ENCODE peak calls at places on chromosome 9, in four cellular contexts. One of them, this sample, is unnamed.

GRCh38 chr9:6502399-6502798 is 89.4 kb downstream of the UHRF2 start:
- DNase-seq in CD4-positive, alpha-beta memory T cell: no peak
- DNase-seq in Panc1: peak
- DNase-seq in NK-92 treated with Interleukin-12 subunit alpha and Interleukin-12 subunit beta, amount 100 ng/mL, for 24 hours: no peak
- DNase-seq in this sample: no peak

GRCh38 chr9:127136081-127136879 is 13.8 kb upstream of the ANGPTL2 start:
- DNase-seq in CD4-positive, alpha-beta memory T cell: no peak
- DNase-seq in Panc1: no peak
- DNase-seq in NK-92 treated with Interleukin-12 subunit alpha and Interleukin-12 subunit beta, amount 100 ng/mL, for 24 hours: no peak
- DNase-seq in this sample: no peak

GRCh38 chr9:137490532-137491186 is 31.5 kb upstream of the NSMF start:
- DNase-seq in CD4-positive, alpha-beta memory T cell: no peak
- DNase-seq in Panc1: no peak
- DNase-seq in NK-92 treated with Interleukin-12 subunit alpha and Interleukin-12 subunit beta, amount 100 ng/mL, for 24 hours: no peak
- DNase-seq in this sample: no peak

GRCh38 chr9:93650448-93650847 is 74.1 kb downstream of the PHF2 start:
- DNase-seq in CD4-positive, alpha-beta memory T cell: no peak
- DNase-seq in Panc1: no peak
- DNase-seq in NK-92 treated with Interleukin-12 subunit alpha and Interleukin-12 subunit beta, amount 100 ng/mL, for 24 hours: no peak
- DNase-seq in this sample: no peak

GRCh38 chr9:127518091-127518856 is 67.0 kb downstream of the LRSAM1 start:
- DNase-seq in CD4-positive, alpha-beta memory T cell: no peak
- DNase-seq in Panc1: no peak
- DNase-seq in NK-92 treated with Interleukin-12 subunit alpha and Interleukin-12 subunit beta, amount 100 ng/mL, for 24 hours: no peak
- DNase-seq in this sample: no peak

GRCh38 chr9:16679327-16679821 is 191.1 kb downstream of the BNC2 start:
- DNase-seq in CD4-positive, alpha-beta memory T cell: no peak
- DNase-seq in Panc1: no peak
- DNase-seq in NK-92 treated with Interleukin-12 subunit alpha and Interleukin-12 subunit beta, amount 100 ng/mL, for 24 hours: no peak
- DNase-seq in this sample: no peak

GRCh38 chr9:6999788-7000187 is 242.0 kb downstream of the KDM4C start:
- DNase-seq in CD4-positive, alpha-beta memory T cell: no peak
- DNase-seq in Panc1: no peak
- DNase-seq in NK-92 treated with Interleukin-12 subunit alpha and Interleukin-12 subunit beta, amount 100 ng/mL, for 24 hours: no peak
- DNase-seq in this sample: no peak

GRCh38 chr9:16869961-16870605 is 387 bp downstream of the BNC2 start:
- DNase-seq in CD4-positive, alpha-beta memory T cell: no peak
- DNase-seq in Panc1: no peak
- DNase-seq in NK-92 treated with Interleukin-12 subunit alpha and Interleukin-12 subunit beta, amount 100 ng/mL, for 24 hours: no peak
- DNase-seq in this sample: no peak

GRCh38 chr9:127065592-127065991 is 56.8 kb downstream of the ANGPTL2 start:
- DNase-seq in CD4-positive, alpha-beta memory T cell: no peak
- DNase-seq in Panc1: no peak
- DNase-seq in NK-92 treated with Interleukin-12 subunit alpha and Interleukin-12 subunit beta, amount 100 ng/mL, for 24 hours: no peak
- DNase-seq in this sample: no peak

GRCh38 chr9:134477342-134477925 is 151.2 kb downstream of the RXRA start:
- DNase-seq in CD4-positive, alpha-beta memory T cell: no peak
- DNase-seq in Panc1: no peak
- DNase-seq in NK-92 treated with Interleukin-12 subunit alpha and Interleukin-12 subunit beta, amount 100 ng/mL, for 24 hours: no peak
- DNase-seq in this sample: no peak

GRCh38 chr9:116641292-116642059 is 45.6 kb upstream of the TRIM32 start:
- DNase-seq in CD4-positive, alpha-beta memory T cell: no peak
- DNase-seq in Panc1: no peak
- DNase-seq in NK-92 treated with Interleukin-12 subunit alpha and Interleukin-12 subunit beta, amount 100 ng/mL, for 24 hours: no peak
- DNase-seq in this sample: no peak

GRCh38 chr9:93633492-93634221 is 57.3 kb downstream of the PHF2 start:
- DNase-seq in CD4-positive, alpha-beta memory T cell: no peak
- DNase-seq in Panc1: no peak
- DNase-seq in NK-92 treated with Interleukin-12 subunit alpha and Interleukin-12 subunit beta, amount 100 ng/mL, for 24 hours: no peak
- DNase-seq in this sample: no peak

GRCh38 chr9:99903393-99903792 is 3.1 kb upstream of the STX17 start:
- DNase-seq in CD4-positive, alpha-beta memory T cell: no peak
- DNase-seq in Panc1: no peak
- DNase-seq in NK-92 treated with Interleukin-12 subunit alpha and Interleukin-12 subunit beta, amount 100 ng/mL, for 24 hours: no peak
- DNase-seq in this sample: no peak

GRCh38 chr9:135821733-135822382 is 85.5 kb downstream of the CAMSAP1 start:
- DNase-seq in CD4-positive, alpha-beta memory T cell: no peak
- DNase-seq in Panc1: no peak
- DNase-seq in NK-92 treated with Interleukin-12 subunit alpha and Interleukin-12 subunit beta, amount 100 ng/mL, for 24 hours: no peak
- DNase-seq in this sample: no peak

GRCh38 chr9:121281614-121282291 is 13.8 kb downstream of the GSN start:
- DNase-seq in CD4-positive, alpha-beta memory T cell: no peak
- DNase-seq in Panc1: peak
- DNase-seq in NK-92 treated with Interleukin-12 subunit alpha and Interleukin-12 subunit beta, amount 100 ng/mL, for 24 hours: no peak
- DNase-seq in this sample: peak

GRCh38 chr9:135903358-135903656 is 4.0 kb downstream of the CAMSAP1 start:
- DNase-seq in CD4-positive, alpha-beta memory T cell: no peak
- DNase-seq in Panc1: no peak
- DNase-seq in NK-92 treated with Interleukin-12 subunit alpha and Interleukin-12 subunit beta, amount 100 ng/mL, for 24 hours: no peak
- DNase-seq in this sample: no peak

GRCh38 chr9:72509053-72509452 is 12.4 kb upstream of the TMC1 start:
- DNase-seq in CD4-positive, alpha-beta memory T cell: no peak
- DNase-seq in Panc1: no peak
- DNase-seq in NK-92 treated with Interleukin-12 subunit alpha and Interleukin-12 subunit beta, amount 100 ng/mL, for 24 hours: no peak
- DNase-seq in this sample: no peak

GRCh38 chr9:110875275-110875674 is 163.0 kb downstream of the LPAR1 start:
- DNase-seq in CD4-positive, alpha-beta memory T cell: no peak
- DNase-seq in Panc1: no peak
- DNase-seq in NK-92 treated with Interleukin-12 subunit alpha and Interleukin-12 subunit beta, amount 100 ng/mL, for 24 hours: no peak
- DNase-seq in this sample: peak

GRCh38 chr9:123924727-123925126 is 5.2 kb downstream of the DENND1A start:
- DNase-seq in CD4-positive, alpha-beta memory T cell: no peak
- DNase-seq in Panc1: no peak
- DNase-seq in NK-92 treated with Interleukin-12 subunit alpha and Interleukin-12 subunit beta, amount 100 ng/mL, for 24 hours: no peak
- DNase-seq in this sample: no peak

GRCh38 chr9:113523421-113524141 is 60.1 kb downstream of the RGS3 start:
- DNase-seq in CD4-positive, alpha-beta memory T cell: peak
- DNase-seq in Panc1: no peak
- DNase-seq in NK-92 treated with Interleukin-12 subunit alpha and Interleukin-12 subunit beta, amount 100 ng/mL, for 24 hours: peak
- DNase-seq in this sample: peak

GRCh38 chr9:106534800-106535199 is 328.2 kb upstream of the ZNF462 start:
- DNase-seq in CD4-positive, alpha-beta memory T cell: no peak
- DNase-seq in Panc1: no peak
- DNase-seq in NK-92 treated with Interleukin-12 subunit alpha and Interleukin-12 subunit beta, amount 100 ng/mL, for 24 hours: no peak
- DNase-seq in this sample: no peak

GRCh38 chr9:112093875-112094227 is 81.2 kb downstream of the SUSD1 start:
- DNase-seq in CD4-positive, alpha-beta memory T cell: peak
- DNase-seq in Panc1: no peak
- DNase-seq in NK-92 treated with Interleukin-12 subunit alpha and Interleukin-12 subunit beta, amount 100 ng/mL, for 24 hours: no peak
- DNase-seq in this sample: no peak

GRCh38 chr9:83012160-83012559 is 50.8 kb downstream of the RASEF start:
- DNase-seq in CD4-positive, alpha-beta memory T cell: no peak
- DNase-seq in Panc1: no peak
- DNase-seq in NK-92 treated with Interleukin-12 subunit alpha and Interleukin-12 subunit beta, amount 100 ng/mL, for 24 hours: no peak
- DNase-seq in this sample: no peak

GRCh38 chr9:110578896-110579752 is at the start of gene SVEP1:
- DNase-seq in CD4-positive, alpha-beta memory T cell: no peak
- DNase-seq in Panc1: no peak
- DNase-seq in NK-92 treated with Interleukin-12 subunit alpha and Interleukin-12 subunit beta, amount 100 ng/mL, for 24 hours: no peak
- DNase-seq in this sample: peak

GRCh38 chr9:19379697-19380046 is 364 bp downstream of the RPS6 start:
- DNase-seq in CD4-positive, alpha-beta memory T cell: no peak
- DNase-seq in Panc1: no peak
- DNase-seq in NK-92 treated with Interleukin-12 subunit alpha and Interleukin-12 subunit beta, amount 100 ng/mL, for 24 hours: no peak
- DNase-seq in this sample: no peak

GRCh38 chr9:27247756-27248155 is 49.2 kb downstream of the EQTN start:
- DNase-seq in CD4-positive, alpha-beta memory T cell: no peak
- DNase-seq in Panc1: no peak
- DNase-seq in NK-92 treated with Interleukin-12 subunit alpha and Interleukin-12 subunit beta, amount 100 ng/mL, for 24 hours: no peak
- DNase-seq in this sample: peak

GRCh38 chr9:20835364-20836286 is 151.6 kb downstream of the FOCAD start:
- DNase-seq in CD4-positive, alpha-beta memory T cell: no peak
- DNase-seq in Panc1: no peak
- DNase-seq in NK-92 treated with Interleukin-12 subunit alpha and Interleukin-12 subunit beta, amount 100 ng/mL, for 24 hours: no peak
- DNase-seq in this sample: peak

GRCh38 chr9:21135736-21136135 is 5.9 kb downstream of the IFNW1 start:
- DNase-seq in CD4-positive, alpha-beta memory T cell: no peak
- DNase-seq in Panc1: no peak
- DNase-seq in NK-92 treated with Interleukin-12 subunit alpha and Interleukin-12 subunit beta, amount 100 ng/mL, for 24 hours: no peak
- DNase-seq in this sample: no peak

GRCh38 chr9:1429328-1429727 is 379.2 kb downstream of the DMRT2 start:
- DNase-seq in CD4-positive, alpha-beta memory T cell: no peak
- DNase-seq in Panc1: no peak
- DNase-seq in NK-92 treated with Interleukin-12 subunit alpha and Interleukin-12 subunit beta, amount 100 ng/mL, for 24 hours: no peak
- DNase-seq in this sample: peak

GRCh38 chr9:96006961-96007360 is 131.5 kb downstream of the ERCC6L2 start:
- DNase-seq in CD4-positive, alpha-beta memory T cell: no peak
- DNase-seq in Panc1: no peak
- DNase-seq in NK-92 treated with Interleukin-12 subunit alpha and Interleukin-12 subunit beta, amount 100 ng/mL, for 24 hours: no peak
- DNase-seq in this sample: no peak

GRCh38 chr9:129811967-129812363 is 9.0 kb downstream of the TOR1B start:
- DNase-seq in CD4-positive, alpha-beta memory T cell: no peak
- DNase-seq in Panc1: no peak
- DNase-seq in NK-92 treated with Interleukin-12 subunit alpha and Interleukin-12 subunit beta, amount 100 ng/mL, for 24 hours: no peak
- DNase-seq in this sample: no peak

GRCh38 chr9:93187574-93187973 is 3.6 kb downstream of the WNK2 start:
- DNase-seq in CD4-positive, alpha-beta memory T cell: no peak
- DNase-seq in Panc1: no peak
- DNase-seq in NK-92 treated with Interleukin-12 subunit alpha and Interleukin-12 subunit beta, amount 100 ng/mL, for 24 hours: no peak
- DNase-seq in this sample: no peak

GRCh38 chr9:129242971-129243561 is 65.0 kb upstream of the IER5L start:
- DNase-seq in CD4-positive, alpha-beta memory T cell: no peak
- DNase-seq in Panc1: no peak
- DNase-seq in NK-92 treated with Interleukin-12 subunit alpha and Interleukin-12 subunit beta, amount 100 ng/mL, for 24 hours: no peak
- DNase-seq in this sample: no peak

GRCh38 chr9:6869081-6869948 is 111.5 kb downstream of the KDM4C start:
- DNase-seq in CD4-positive, alpha-beta memory T cell: no peak
- DNase-seq in Panc1: no peak
- DNase-seq in NK-92 treated with Interleukin-12 subunit alpha and Interleukin-12 subunit beta, amount 100 ng/mL, for 24 hours: no peak
- DNase-seq in this sample: no peak

GRCh38 chr9:136621734-136622093 is 41.0 kb upstream of the EGFL7 start:
- DNase-seq in CD4-positive, alpha-beta memory T cell: no peak
- DNase-seq in Panc1: no peak
- DNase-seq in NK-92 treated with Interleukin-12 subunit alpha and Interleukin-12 subunit beta, amount 100 ng/mL, for 24 hours: no peak
- DNase-seq in this sample: no peak

GRCh38 chr9:13213337-13213736 is 66.2 kb downstream of the MPDZ start:
- DNase-seq in CD4-positive, alpha-beta memory T cell: no peak
- DNase-seq in Panc1: no peak
- DNase-seq in NK-92 treated with Interleukin-12 subunit alpha and Interleukin-12 subunit beta, amount 100 ng/mL, for 24 hours: no peak
- DNase-seq in this sample: peak